ENCODE peak calls at places on chromosomes 4 and X, in seven cellular contexts. One of them, this sample, is unnamed.

GRCh38 chrX:13341491-13342101 is 21.7 kb upstream of the ATXN3L start:
- DNase-seq in prostate gland: no peak
- DNase-seq in hepatocyte: no peak
- DNase-seq in lower lobe of right lung: no peak
- DNase-seq in OCI-LY7: peak
- DNase-seq in GM12891: no peak
- DNase-seq in heart left ventricle: no peak
- DNase-seq in this sample: no peak

GRCh38 chrX:36160056-36160455 is 240.5 kb downstream of the CFAP47 start:
- DNase-seq in hepatocyte: no peak
- DNase-seq in heart left ventricle: no peak
- DNase-seq in GM12891: no peak
- DNase-seq in OCI-LY7: no peak
- DNase-seq in prostate gland: no peak
- DNase-seq in lower lobe of right lung: no peak
- DNase-seq in this sample: no peak

GRCh38 chr4:105196523-105197145 is 50.0 kb downstream of the TET2 start:
- DNase-seq in prostate gland: no peak
- DNase-seq in heart left ventricle: no peak
- DNase-seq in OCI-LY7: no peak
- DNase-seq in hepatocyte: no peak
- DNase-seq in lower lobe of right lung: no peak
- DNase-seq in GM12891: no peak
- DNase-seq in this sample: peak

GRCh38 chr4:186192068-186192751 is 843 bp downstream of the CYP4V2 start:
- DNase-seq in hepatocyte: peak
- DNase-seq in prostate gland: peak
- DNase-seq in heart left ventricle: peak
- DNase-seq in lower lobe of right lung: no peak
- DNase-seq in GM12891: no peak
- DNase-seq in OCI-LY7: peak
- DNase-seq in this sample: peak

GRCh38 chr4:38313999-38314561 is 349.9 kb upstream of the KLF3 start:
- DNase-seq in OCI-LY7: no peak
- DNase-seq in lower lobe of right lung: no peak
- DNase-seq in GM12891: no peak
- DNase-seq in heart left ventricle: no peak
- DNase-seq in hepatocyte: peak
- DNase-seq in prostate gland: no peak
- DNase-seq in this sample: no peak

GRCh38 chr4:53044651-53044960 is 182.5 kb downstream of the RASL11B start:
- DNase-seq in lower lobe of right lung: no peak
- DNase-seq in OCI-LY7: no peak
- DNase-seq in hepatocyte: no peak
- DNase-seq in prostate gland: no peak
- DNase-seq in heart left ventricle: no peak
- DNase-seq in GM12891: no peak
- DNase-seq in this sample: no peak

GRCh38 chrX:132467029-132467428 is 21.8 kb downstream of the MBNL3 start:
- DNase-seq in lower lobe of right lung: no peak
- DNase-seq in hepatocyte: no peak
- DNase-seq in prostate gland: no peak
- DNase-seq in GM12891: no peak
- DNase-seq in heart left ventricle: no peak
- DNase-seq in OCI-LY7: no peak
- DNase-seq in this sample: no peak

GRCh38 chr4:73726000-73726399 is 14.4 kb upstream of the CXCL8 start:
- DNase-seq in hepatocyte: peak
- DNase-seq in lower lobe of right lung: no peak
- DNase-seq in heart left ventricle: no peak
- DNase-seq in GM12891: no peak
- DNase-seq in OCI-LY7: no peak
- DNase-seq in prostate gland: no peak
- DNase-seq in this sample: no peak

GRCh38 chr4:98030059-98030458 is 113.2 kb downstream of the STPG2 start:
- DNase-seq in OCI-LY7: no peak
- DNase-seq in hepatocyte: no peak
- DNase-seq in heart left ventricle: no peak
- DNase-seq in GM12891: no peak
- DNase-seq in lower lobe of right lung: no peak
- DNase-seq in prostate gland: no peak
- DNase-seq in this sample: no peak

GRCh38 chr4:125801373-125801772 is 486.6 kb downstream of the FAT4 start:
- DNase-seq in heart left ventricle: no peak
- DNase-seq in hepatocyte: no peak
- DNase-seq in OCI-LY7: no peak
- DNase-seq in lower lobe of right lung: no peak
- DNase-seq in prostate gland: no peak
- DNase-seq in GM12891: no peak
- DNase-seq in this sample: no peak

GRCh38 chr4:44493924-44494323 is 45.3 kb upstream of the KCTD8 start:
- DNase-seq in prostate gland: no peak
- DNase-seq in GM12891: no peak
- DNase-seq in OCI-LY7: peak
- DNase-seq in heart left ventricle: no peak
- DNase-seq in lower lobe of right lung: no peak
- DNase-seq in hepatocyte: peak
- DNase-seq in this sample: no peak

GRCh38 chrX:23742174-23742692 is 843 bp downstream of the ACOT9 start:
- DNase-seq in OCI-LY7: peak
- DNase-seq in hepatocyte: peak
- DNase-seq in GM12891: no peak
- DNase-seq in lower lobe of right lung: no peak
- DNase-seq in heart left ventricle: no peak
- DNase-seq in prostate gland: peak
- DNase-seq in this sample: no peak

GRCh38 chrX:1507511-1508463 is 29.2 kb downstream of the P2RY8 start:
- DNase-seq in prostate gland: no peak
- DNase-seq in GM12891: no peak
- DNase-seq in heart left ventricle: no peak
- DNase-seq in hepatocyte: no peak
- DNase-seq in OCI-LY7: no peak
- DNase-seq in lower lobe of right lung: peak
- DNase-seq in this sample: peak

GRCh38 chr4:88818650-88819470 is 121.2 kb upstream of the NAP1L5 start:
- DNase-seq in prostate gland: peak
- DNase-seq in GM12891: no peak
- DNase-seq in lower lobe of right lung: no peak
- DNase-seq in OCI-LY7: peak
- DNase-seq in heart left ventricle: no peak
- DNase-seq in hepatocyte: peak
- DNase-seq in this sample: peak

GRCh38 chrX:109345866-109346265 is 136.0 kb downstream of the GUCY2F start:
- DNase-seq in hepatocyte: peak
- DNase-seq in GM12891: no peak
- DNase-seq in heart left ventricle: no peak
- DNase-seq in lower lobe of right lung: no peak
- DNase-seq in OCI-LY7: no peak
- DNase-seq in prostate gland: no peak
- DNase-seq in this sample: no peak

GRCh38 chr4:74540193-74540592 is 95.3 kb downstream of the AREG start:
- DNase-seq in hepatocyte: no peak
- DNase-seq in GM12891: no peak
- DNase-seq in heart left ventricle: no peak
- DNase-seq in prostate gland: no peak
- DNase-seq in OCI-LY7: no peak
- DNase-seq in lower lobe of right lung: no peak
- DNase-seq in this sample: no peak

GRCh38 chrX:47621851-47622250 is 2.2 kb upstream of the SYN1 start:
- DNase-seq in hepatocyte: no peak
- DNase-seq in GM12891: no peak
- DNase-seq in OCI-LY7: no peak
- DNase-seq in lower lobe of right lung: no peak
- DNase-seq in heart left ventricle: no peak
- DNase-seq in prostate gland: no peak
- DNase-seq in this sample: no peak